ENCODE peak calls at places on chromosome 1, in seven cellular contexts. V is mucosa of descending colon, Z is endothelial cell, O is ovary, T is uterus, N is nephron progenitor cell, G is PC-3. L is an unnamed sample.

GRCh38 chr1:107949467-107950253 is 15.3 kb downstream of the VAV3 start:
- DNase-seq in N (no peak), G (no peak), T (no peak), Z (no peak), O (no peak), V (no peak), L (no peak)

GRCh38 chr1:183284086-183284485 is 98.0 kb downstream of the LAMC2 start:
- DNase-seq in Z (no peak), T (no peak), G (no peak), O (no peak), V (no peak), N (no peak), L (no peak)

GRCh38 chr1:93807301-93807930 is 71.6 kb downstream of the DNTTIP2 start:
- DNase-seq in N (no peak), V (no peak), T (no peak), O (no peak), Z (no peak), G (no peak), L (no peak)

GRCh38 chr1:162696286-162696862 is 64.1 kb downstream of the DDR2 start:
- DNase-seq in O (peak; percentile 89), Z (peak; percentile 59), G (peak; percentile 93), N (peak; percentile 70), V (peak; percentile 56), T (peak; percentile 89), L (peak; percentile 94)

GRCh38 chr1:6141601-6142000 is 38.5 kb downstream of the CHD5 start:
- DNase-seq in G (peak; percentile 18), T (no peak), V (peak; percentile 25), O (no peak), Z (no peak), N (no peak), L (no peak)

GRCh38 chr1:3597599-3597964 is 13.7 kb downstream of the MEGF6 start:
- DNase-seq in V (no peak), G (no peak), N (no peak), O (no peak), T (no peak), Z (no peak), L (no peak)

GRCh38 chr1:180157576-180158057 is 2.9 kb downstream of the QSOX1 start:
- DNase-seq in O (no peak), T (no peak), G (peak; percentile 91), V (no peak), Z (no peak), N (no peak), L (peak; percentile 57)

GRCh38 chr1:68495968-68496679 is 758 bp downstream of the DEPDC1 start:
- DNase-seq in Z (peak; percentile 3), T (no peak), G (peak; percentile 32), V (no peak), O (no peak), N (no peak), L (peak; percentile 17)

GRCh38 chr1:206496131-206496793 is 11.1 kb upstream of the RASSF5 start:
- DNase-seq in N (no peak), G (no peak), O (no peak), Z (no peak), T (no peak), V (no peak), L (no peak)

GRCh38 chr1:46303872-46304326 is 401 bp downstream of the UQCRH start:
- DNase-seq in V (no peak), T (no peak), Z (no peak), G (no peak), O (no peak), N (no peak), L (no peak)

GRCh38 chr1:46300673-46301405 is 2.6 kb downstream of the LRRC41 start:
- DNase-seq in G (peak; percentile 22), Z (no peak), O (no peak), T (peak; percentile 33), V (no peak), N (no peak), L (no peak)

GRCh38 chr1:46303038-46303871 is at the start of the genes LRRC41 and UQCRH:
- DNase-seq in N (peak; percentile 94), V (peak; percentile 96), T (peak; percentile 94), G (peak; percentile 95), Z (peak; percentile 91), O (peak; percentile 91), L (peak; percentile 91)

GRCh38 chr1:46301406-46302090 is 1.9 kb downstream of the LRRC41 start:
- DNase-seq in N (peak; percentile 27), G (peak; percentile 42), Z (peak; percentile 11), V (peak; percentile 68), T (peak; percentile 36), O (peak; percentile 68), L (no peak)

DNA sequence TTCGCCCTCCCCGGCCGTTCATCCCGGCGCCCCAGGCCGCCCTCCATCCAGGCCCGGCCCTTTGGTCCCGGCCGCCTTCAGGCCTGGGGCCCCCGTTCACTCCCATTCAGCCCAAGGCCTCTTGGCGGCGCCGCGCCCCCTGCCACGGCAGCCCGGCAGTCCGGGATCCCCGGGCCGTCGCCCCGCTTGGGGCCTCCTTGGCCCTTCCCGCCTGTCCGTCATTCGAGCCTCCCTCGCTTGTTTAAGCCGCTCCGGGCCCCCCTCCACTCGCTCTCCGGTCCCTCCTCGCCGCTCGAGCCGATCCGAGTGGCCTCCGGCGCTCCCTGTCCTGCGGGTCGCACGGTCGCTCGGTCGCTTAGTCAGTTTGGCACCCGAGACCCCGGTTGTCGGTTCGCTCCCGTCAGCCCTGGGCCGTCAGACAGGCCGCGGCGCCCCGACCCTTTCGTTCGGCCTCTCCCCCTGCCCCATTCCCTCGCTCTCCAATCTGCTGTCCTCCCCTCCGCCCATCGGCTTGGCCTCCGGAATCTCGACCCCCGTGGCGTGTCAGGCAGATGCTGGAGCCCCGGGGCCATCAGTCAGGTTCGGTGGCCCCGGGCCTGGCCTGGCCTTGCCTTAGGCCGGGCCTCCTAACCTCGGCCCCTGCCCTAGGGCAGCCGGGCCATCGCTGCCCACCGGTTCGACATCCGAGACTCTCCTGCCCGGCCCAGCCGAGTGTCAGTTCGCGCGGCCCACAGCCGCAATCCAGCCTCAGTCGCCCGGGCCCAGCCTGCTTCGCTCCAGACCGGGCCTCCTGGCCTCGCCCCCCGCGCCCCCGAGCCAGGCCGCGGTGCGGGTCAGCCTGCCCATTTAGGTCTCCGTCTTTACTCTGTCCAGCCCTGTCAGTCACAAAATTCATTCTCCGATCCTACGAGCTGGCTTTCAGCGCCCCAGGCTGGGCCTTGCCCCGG is 1.1 kb downstream of the LRRC41 start:
- DNase-seq in O (peak; percentile 63), Z (peak; percentile 68), V (peak; percentile 72), N (peak; percentile 70), T (peak; percentile 32), G (peak; percentile 24), L (no peak)
- TF ChIP-seq CTCF in O (no peak), Z (peak; percentile 18), V (no peak), N (no peak), T (no peak), G (peak; percentile 10), L (peak; percentile 30)

GRCh38 chr1:225911207-225912130 is 12.6 kb downstream of the PYCR2 start:
- DNase-seq in V (peak; percentile 74), O (peak; percentile 80), T (peak; percentile 46), G (no peak), N (peak; percentile 81), Z (peak; percentile 82), L (no peak)
- TF ChIP-seq CTCF in V (peak; percentile 87), O (peak; percentile 83), T (peak; percentile 82), G (no peak), N (peak; percentile 92), Z (peak; percentile 78), L (peak; percentile 91)

GRCh38 chr1:188166654-188167053 is 1337.9 kb downstream of the PLA2G4A start:
- DNase-seq in T (no peak), N (no peak), O (no peak), Z (no peak), G (no peak), V (no peak), L (no peak)
- TF ChIP-seq CTCF in T (no peak), N (no peak), O (no peak), Z (no peak), G (no peak), V (no peak), L (no peak)

GRCh38 chr1:151006331-151007052 is at the start of gene MINDY1:
- DNase-seq in N (peak; percentile 61), G (peak; percentile 80), Z (peak; percentile 57), O (peak; percentile 63), T (peak; percentile 81), V (peak; percentile 84), L (peak; percentile 73)
- TF ChIP-seq CTCF in N (peak; percentile 45), G (peak; percentile 64), Z (no peak), O (peak; percentile 74), T (peak; percentile 62), V (no peak), L (peak; percentile 62)

DNA sequence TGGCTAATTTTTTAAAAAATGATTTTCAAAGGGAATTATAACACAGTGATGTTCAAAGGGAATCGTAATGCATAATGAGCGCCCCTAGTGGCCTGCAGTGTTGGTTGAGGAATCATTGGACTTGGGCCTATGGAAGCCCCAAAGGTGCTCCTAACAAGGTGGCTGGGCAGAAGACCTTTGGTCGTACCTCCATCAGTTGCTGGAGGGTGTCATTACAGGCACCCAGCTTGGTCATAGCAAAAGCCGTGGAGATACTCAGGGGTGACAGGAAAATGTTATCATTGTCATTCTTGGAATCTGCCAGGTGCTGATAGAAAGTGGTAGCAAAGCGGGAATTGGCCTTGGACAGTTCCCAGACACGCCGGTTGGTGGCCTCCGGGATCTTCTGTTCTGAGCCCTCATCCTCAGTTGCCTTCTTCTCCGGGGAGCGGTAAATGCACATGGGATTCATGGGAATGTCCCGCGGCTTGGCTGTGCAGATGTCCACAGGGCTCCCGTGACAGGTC is 2.7 kb downstream of the SERPINC1 start:
- DNase-seq in Z (peak; percentile 43), T (no peak), G (peak; percentile 53), O (no peak), V (no peak), N (peak; percentile 19), L (peak; percentile 33)
- TF ChIP-seq CTCF in Z (peak; percentile 79), T (no peak), G (peak; percentile 77), O (no peak), V (no peak), N (peak; percentile 46), L (peak; percentile 73)

DNA sequence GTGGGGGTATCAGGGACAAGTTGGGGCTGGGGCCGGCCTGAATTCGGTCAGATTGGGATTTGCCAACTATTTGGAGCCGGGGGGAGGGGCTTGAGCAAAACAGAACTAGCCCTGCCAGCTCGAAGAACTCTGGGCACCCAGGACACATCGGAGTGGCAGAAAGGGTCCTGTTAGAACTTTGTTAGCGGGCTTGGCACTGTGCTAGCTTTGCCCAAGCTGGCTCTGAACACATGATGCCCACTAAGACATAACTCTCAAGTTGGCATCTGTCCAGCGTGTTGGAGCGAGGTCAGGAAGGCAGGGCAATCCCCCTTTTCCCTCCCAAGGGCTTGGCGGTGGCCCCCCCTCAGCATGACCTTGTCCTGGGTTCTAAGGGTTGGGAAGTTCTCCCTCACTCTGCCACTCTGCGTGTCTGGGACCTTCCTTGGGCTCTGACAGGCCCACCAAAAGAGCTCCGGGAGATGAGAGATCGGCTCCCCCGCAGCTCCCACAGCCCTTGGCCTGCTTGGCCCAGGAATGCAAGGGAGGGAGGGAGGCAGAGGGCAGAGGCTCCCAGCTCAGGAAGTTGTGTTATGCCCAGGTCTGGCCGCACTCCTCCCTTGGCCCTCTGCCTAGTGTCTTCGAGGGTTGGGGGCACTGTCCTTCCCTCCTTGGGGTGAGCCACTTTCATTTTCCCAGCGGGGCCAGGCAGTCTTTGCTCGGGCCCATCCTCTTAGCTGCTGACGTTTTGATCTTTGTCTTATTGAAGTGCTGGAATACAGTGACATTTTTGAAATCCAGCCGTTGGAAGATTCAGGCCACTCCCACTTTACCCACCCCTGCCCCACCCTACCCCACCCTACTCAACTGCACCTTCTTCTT is 1.2 kb downstream of the LMNA start:
- DNase-seq in T (peak; percentile 74), Z (peak; percentile 43), N (peak; percentile 58), O (peak; percentile 83), G (peak; percentile 80), V (peak; percentile 79), L (peak; percentile 45)
- TF ChIP-seq CTCF in T (no peak), Z (no peak), N (no peak), O (no peak), G (no peak), V (no peak), L (no peak)

GRCh38 chr1:113963281-113963906 is 15.9 kb upstream of the OLFML3 start:
- DNase-seq in V (no peak), G (no peak), Z (no peak), O (no peak), T (no peak), N (no peak), L (no peak)
- TF ChIP-seq CTCF in V (no peak), G (peak; percentile 40), Z (no peak), O (no peak), T (no peak), N (no peak), L (no peak)